ENCODE peak calls at places on chromosomes 12 and 14, in seven cellular contexts. X, B, Q, E, N, L and Z are unnamed samples.
A peak's percentile ranks its signal among the peaks of the same experiment; 100 is the strongest.

GRCh38 chr14:43894534-43894933 is 612.5 kb downstream of the FSCB start:
- DNase-seq in X (peak; percentile 20), B (no peak), Q (peak; percentile 1), E (no peak), N (no peak), L (no peak), Z (peak; percentile 60)

GRCh38 chr12:113855998-113856397 is 110.1 kb downstream of the RBM19 start:
- DNase-seq in X (no peak), B (no peak), Q (no peak), E (no peak), N (no peak), L (no peak), Z (no peak)

GRCh38 chr12:32589165-32589891 is 89.8 kb upstream of the DNM1L start:
- DNase-seq in X (no peak), B (peak; percentile 89), Q (no peak), E (no peak), N (no peak), L (no peak), Z (no peak)

GRCh38 chr12:39375206-39375808 is 67.6 kb downstream of the KIF21A start:
- DNase-seq in X (no peak), B (no peak), Q (no peak), E (no peak), N (no peak), L (no peak), Z (no peak)

GRCh38 chr14:34874386-34875030 is 652 bp downstream of the BAZ1A start:
- DNase-seq in X (peak; percentile 53), B (peak; percentile 30), Q (peak; percentile 42), E (peak; percentile 45), N (no peak), L (peak; percentile 70), Z (peak; percentile 88)

GRCh38 chr12:48881652-48882324 is 16.1 kb upstream of the RND1 start:
- DNase-seq in X (no peak), B (no peak), Q (no peak), E (no peak), N (no peak), L (no peak), Z (no peak)

GRCh38 chr12:105671720-105672119 is 341.2 kb downstream of the C12orf75 start:
- DNase-seq in X (no peak), B (no peak), Q (no peak), E (no peak), N (no peak), L (no peak), Z (no peak)

GRCh38 chr12:83826112-83826511 is 1086.5 kb downstream of the SLC6A15 start:
- DNase-seq in X (peak; percentile 68), B (no peak), Q (peak; percentile 46), E (no peak), N (no peak), L (no peak), Z (peak; percentile 61)

GRCh38 chr14:101288436-101289229 is 272.7 kb upstream of the DIO3 start:
- DNase-seq in X (no peak), B (no peak), Q (peak; percentile 0), E (no peak), N (no peak), L (peak; percentile 80), Z (no peak)

GRCh38 chr12:69916541-69917270 is 91.7 kb downstream of the MYRFL start:
- DNase-seq in X (no peak), B (no peak), Q (peak; percentile 22), E (no peak), N (no peak), L (no peak), Z (no peak)

GRCh38 chr12:94042321-94042720 is 106.1 kb upstream of the PLXNC1 start:
- DNase-seq in X (no peak), B (no peak), Q (no peak), E (no peak), N (no peak), L (no peak), Z (no peak)

GRCh38 chr14:20436363-20436755 is 393 bp upstream of the KLHL33 start:
- DNase-seq in X (peak; percentile 60), B (no peak), Q (peak; percentile 76), E (no peak), N (no peak), L (no peak), Z (no peak)

GRCh38 chr12:26939192-26939832 is 1.0 kb downstream of the FGFR1OP2 start:
- DNase-seq in X (peak; percentile 33), B (peak; percentile 14), Q (peak; percentile 49), E (no peak), N (no peak), L (no peak), Z (peak; percentile 7)

GRCh38 chr14:42368234-42368633 is 761.6 kb downstream of the LRFN5 start:
- DNase-seq in X (no peak), B (no peak), Q (no peak), E (no peak), N (no peak), L (no peak), Z (no peak)

GRCh38 chr12:77220586-77220985 is 155.2 kb upstream of the E2F7 start:
- DNase-seq in X (no peak), B (no peak), Q (no peak), E (no peak), N (no peak), L (no peak), Z (no peak)

GRCh38 chr12:31783996-31784645 is 55.3 kb upstream of the AMN1 start:
- DNase-seq in X (no peak), B (peak; percentile 49), Q (peak; percentile 24), E (no peak), N (no peak), L (no peak), Z (peak; percentile 98)

GRCh38 chr12:131559517-131560516 is 151.1 kb upstream of the SFSWAP start:
- DNase-seq in X (no peak), B (no peak), Q (no peak), E (no peak), N (no peak), L (no peak), Z (peak; percentile 21)

GRCh38 chr12:44874981-44875416 is 1.1 kb downstream of the NELL2 start:
- DNase-seq in X (no peak), B (no peak), Q (no peak), E (no peak), N (no peak), L (no peak), Z (peak; percentile 81)